ENCODE peak calls at places on chromosomes 12 and 14, in ten cellular contexts. L is GM13976; Q is HuH-7.5; G is sciatic nerve; E is left ventricle myocardium inferior; C is nephron progenitor cell; A is naive thymus-derived CD8-positive, alpha-beta T cell; H is HTR-8/SVneo; I is effector memory CD8-positive, alpha-beta T cell; N is head of caudate nucleus. R is an unnamed sample.

GRCh38 chr12:116673713-116674112 is 64.2 kb downstream of the SPRING1 start:
- DNase-seq in G (no peak), N (no peak), Q (no peak), L (no peak), H (no peak), E (no peak), C (no peak), I (no peak), A (no peak), R (peak; percentile 50)

GRCh38 chr14:55514819-55515470 is 65.1 kb upstream of the KTN1 start:
- DNase-seq in H (no peak), E (no peak), L (no peak), Q (no peak), G (no peak), N (no peak), A (no peak), I (no peak), C (no peak), R (no peak)

GRCh38 chr14:74942608-74943007 is 12.8 kb downstream of the PGF start:
- DNase-seq in L (peak; percentile 70), I (no peak), H (no peak), E (no peak), Q (no peak), A (no peak), C (no peak), G (no peak), N (no peak), R (no peak)

GRCh38 chr12:76018111-76018510 is 13.5 kb downstream of the PHLDA1 start:
- DNase-seq in N (no peak), L (no peak), H (no peak), Q (no peak), G (no peak), C (no peak), I (no peak), A (no peak), E (peak; percentile 49), R (peak; percentile 22)

GRCh38 chr12:122097641-122098364 is 19.2 kb downstream of the MLXIP start:
- DNase-seq in I (no peak), Q (peak; percentile 52), N (peak; percentile 16), C (no peak), A (no peak), G (no peak), E (peak; percentile 60), H (no peak), L (no peak), R (no peak)

GRCh38 chr14:88463318-88463717 is 77.9 kb downstream of the SPATA7 start:
- DNase-seq in N (no peak), I (no peak), C (no peak), A (no peak), Q (no peak), L (peak; percentile 49), G (no peak), H (peak; percentile 21), E (no peak), R (no peak)

GRCh38 chr12:53005986-53006809 is at the start of gene EIF4B:
- DNase-seq in E (peak; percentile 100), I (peak; percentile 99), A (peak; percentile 99), Q (peak; percentile 88), C (peak; percentile 99), H (peak; percentile 93), G (peak; percentile 100), N (peak; percentile 100), L (peak; percentile 98), R (peak; percentile 100)

GRCh38 chr14:74572829-74573360 is 39.1 kb downstream of the LTBP2 start:
- DNase-seq in I (no peak), H (no peak), G (no peak), C (no peak), N (no peak), E (no peak), Q (no peak), L (no peak), A (no peak), R (no peak)

GRCh38 chr12:38921025-38921677 is 15.8 kb upstream of the CPNE8 start:
- DNase-seq in G (no peak), A (no peak), C (peak; percentile 26), I (no peak), Q (peak; percentile 30), N (peak; percentile 8), L (peak; percentile 24), E (peak; percentile 22), H (peak; percentile 10), R (peak; percentile 53)

GRCh38 chr12:120230326-120230973 is 29.5 kb upstream of the RPLP0 start:
- DNase-seq in G (no peak), Q (no peak), C (peak; percentile 57), H (peak; percentile 92), N (no peak), I (no peak), A (no peak), E (peak; percentile 74), L (no peak), R (peak; percentile 88)

GRCh38 chr12:46470039-46470627 is 97.6 kb upstream of the SLC38A2 start:
- DNase-seq in A (no peak), I (peak; percentile 8), C (no peak), E (no peak), L (no peak), N (no peak), Q (no peak), G (no peak), H (no peak), R (no peak)

GRCh38 chr14:90303382-90303943 is 28.3 kb downstream of the NRDE2 start:
- DNase-seq in I (no peak), L (no peak), E (no peak), C (no peak), Q (no peak), N (no peak), H (no peak), G (no peak), A (no peak), R (no peak)

GRCh38 chr14:26966942-26967341 is 369.1 kb upstream of the NOVA1 start:
- DNase-seq in I (no peak), Q (no peak), G (no peak), C (no peak), A (no peak), N (peak; percentile 7), E (no peak), H (no peak), L (no peak), R (no peak)

GRCh38 chr12:105013892-105014291 is 27.8 kb downstream of the NOPCHAP1 start:
- DNase-seq in Q (no peak), C (no peak), H (no peak), N (no peak), L (no peak), E (no peak), A (no peak), G (no peak), I (no peak), R (no peak)

GRCh38 chr12:77319141-77319540 is 253.8 kb upstream of the E2F7 start:
- DNase-seq in L (no peak), N (no peak), H (no peak), I (no peak), G (no peak), A (no peak), E (no peak), C (no peak), Q (no peak), R (no peak)

GRCh38 chr14:102528441-102529170 is 19.0 kb upstream of the ANKRD9 start:
- DNase-seq in Q (no peak), L (no peak), E (no peak), N (no peak), C (no peak), A (no peak), H (no peak), I (no peak), G (no peak), R (no peak)

GRCh38 chr12:58420496-58420895 is 479.1 kb downstream of the ATP23 start:
- DNase-seq in G (no peak), N (no peak), A (no peak), I (no peak), E (no peak), Q (no peak), L (no peak), H (no peak), C (no peak), R (no peak)

GRCh38 chr12:67088401-67089118 is 180.6 kb upstream of the CAND1 start:
- DNase-seq in C (no peak), H (no peak), E (no peak), Q (no peak), L (no peak), G (no peak), A (no peak), I (no peak), N (no peak), R (no peak)

GRCh38 chr12:68497702-68498101 is 113.0 kb upstream of the RAP1B start:
- DNase-seq in G (no peak), E (no peak), C (no peak), H (peak; percentile 72), Q (no peak), I (peak; percentile 7), A (no peak), L (no peak), N (no peak), R (no peak)

GRCh38 chr12:48999371-49000131 is at the start of gene DDN:
- DNase-seq in G (no peak), Q (peak; percentile 70), E (no peak), H (peak; percentile 66), I (peak; percentile 43), C (peak; percentile 67), L (peak; percentile 85), N (no peak), A (no peak), R (no peak)

GRCh38 chr14:38505221-38506095 is 249.6 kb upstream of the CLEC14A start:
- DNase-seq in E (no peak), I (no peak), A (no peak), Q (no peak), L (no peak), N (no peak), C (no peak), H (no peak), G (no peak), R (no peak)

GRCh38 chr14:76473381-76474263 is 97.7 kb downstream of the ESRRB start:
- DNase-seq in E (peak; percentile 49), A (no peak), N (no peak), Q (no peak), L (no peak), C (peak; percentile 47), I (no peak), G (no peak), H (peak; percentile 78), R (peak; percentile 59)

GRCh38 chr14:39395555-39396254 is 36.5 kb downstream of the FBXO33 start:
- DNase-seq in N (no peak), G (no peak), C (no peak), H (peak; percentile 20), I (no peak), Q (no peak), E (no peak), A (no peak), L (no peak), R (no peak)

GRCh38 chr12:38721611-38722252 is 183.7 kb downstream of the CPNE8 start:
- DNase-seq in N (no peak), G (no peak), E (no peak), I (no peak), H (no peak), L (no peak), C (no peak), A (no peak), Q (no peak), R (no peak)

GRCh38 chr12:7512528-7512927 is 9.0 kb upstream of the CD163 start:
- DNase-seq in E (no peak), C (no peak), N (no peak), H (peak; percentile 14), I (no peak), A (no peak), Q (no peak), L (no peak), G (no peak), R (no peak)

GRCh38 chr12:56261503-56262230 is 3.5 kb upstream of the ANKRD52 start:
- DNase-seq in A (no peak), H (peak; percentile 83), E (no peak), G (no peak), Q (peak; percentile 3), I (no peak), C (no peak), N (no peak), L (no peak), R (no peak)

GRCh38 chr12:953776-954175 is 4.3 kb upstream of the RAD52 start:
- DNase-seq in L (no peak), A (no peak), I (no peak), C (no peak), E (no peak), G (no peak), Q (no peak), H (peak; percentile 31), N (no peak), R (no peak)

GRCh38 chr12:14777271-14777670 is 26.0 kb downstream of the WBP11 start:
- DNase-seq in Q (no peak), C (no peak), A (no peak), G (no peak), I (no peak), N (no peak), L (no peak), H (no peak), E (no peak), R (no peak)